ENCODE peak calls at places on chromosome 16, in five cellular contexts. S, L, C, Z and F are unnamed samples.

GRCh38 chr16:80684136-80684765 is 120.1 kb downstream of the CDYL2 start:
- DNase-seq in L (no peak), S (no peak), C (no peak), Z (no peak), F (no peak)

GRCh38 chr16:81711609-81712329 is 67.3 kb upstream of the PLCG2 start:
- DNase-seq in Z (peak), C (peak), L (no peak), S (no peak), F (peak)

GRCh38 chr16:3032624-3033023 is 4.1 kb downstream of the BICDL2 start:
- DNase-seq in S (no peak), Z (no peak), L (no peak), C (no peak), F (no peak)

GRCh38 chr16:53131363-53132071 is 76.7 kb downstream of the CHD9 start:
- DNase-seq in Z (peak), L (peak), C (peak), S (peak), F (peak)

GRCh38 chr16:73365010-73365409 is 317.1 kb upstream of the ZFHX3 start:
- DNase-seq in S (peak), C (peak), Z (peak), L (no peak), F (no peak)

GRCh38 chr16:89602273-89602951 is 11.0 kb upstream of the DPEP1 start:
- DNase-seq in Z (peak), L (no peak), S (peak), C (peak), F (peak)

GRCh38 chr16:4301968-4302367 is 13.9 kb upstream of the GLIS2 start:
- DNase-seq in S (no peak), L (no peak), Z (no peak), C (no peak), F (no peak)

GRCh38 chr16:54030451-54030850 is 256.1 kb downstream of the IRX3 start:
- DNase-seq in Z (no peak), S (no peak), L (no peak), C (no peak), F (no peak)

GRCh38 chr16:89641719-89642187 is 15.8 kb downstream of the CHMP1A start:
- DNase-seq in C (no peak), L (no peak), S (no peak), Z (no peak), F (no peak)

GRCh38 chr16:25988089-25988488 is 296.3 kb downstream of the HS3ST4 start:
- DNase-seq in L (no peak), C (no peak), Z (no peak), S (no peak), F (peak)

GRCh38 chr16:75236232-75236631 is 15.2 kb downstream of the BCAR1 start:
- DNase-seq in Z (no peak), S (no peak), C (no peak), L (no peak), F (no peak)

GRCh38 chr16:57285379-57285778 is 907 bp upstream of the PLLP start:
- DNase-seq in L (no peak), S (no peak), C (no peak), Z (no peak), F (no peak)

GRCh38 chr16:14405611-14406537 is 224.2 kb downstream of the PARN start:
- DNase-seq in S (peak), L (no peak), C (peak), Z (no peak), F (peak)

GRCh38 chr16:81066700-81067099 is 10.3 kb downstream of the C16orf46 start:
- DNase-seq in L (no peak), Z (no peak), S (no peak), C (no peak), F (no peak)

GRCh38 chr16:19417640-19418039 is at the start of gene TMC5:
- DNase-seq in C (no peak), L (no peak), Z (no peak), S (no peak), F (no peak)

GRCh38 chr16:5032748-5033167 is 977 bp downstream of the NAGPA start:
- DNase-seq in S (no peak), C (no peak), L (no peak), Z (no peak), F (no peak)

GRCh38 chr16:84599528-84600202 is 18.2 kb downstream of the COTL1 start:
- DNase-seq in C (peak), S (no peak), Z (peak), L (peak), F (peak)

GRCh38 chr16:57953857-57954256 is 17.1 kb downstream of the CNGB1 start:
- DNase-seq in S (no peak), Z (no peak), L (no peak), C (no peak), F (no peak)

GRCh38 chr16:1152123-1152638 is 725 bp upstream of the CACNA1H start:
- DNase-seq in C (no peak), Z (no peak), L (no peak), S (peak), F (peak)

GRCh38 chr16:55495616-55496289 is 13.1 kb upstream of the LPCAT2 start:
- DNase-seq in S (no peak), L (peak), C (peak), Z (peak), F (no peak)

GRCh38 chr16:67456383-67457140 is 24.4 kb downstream of the ATP6V0D1 start:
- DNase-seq in C (peak), L (peak), Z (peak), S (no peak), F (peak)

GRCh38 chr16:11205754-11206459 is 50.1 kb downstream of the SOCS1 start:
- DNase-seq in L (no peak), C (peak), S (no peak), Z (peak), F (peak)